ENCODE peak calls at places on chromosomes 12 and 14, in nine cellular contexts. B is PC-9, M is stomach, H is cardiac muscle cell, K is tibial artery, Z is OCI-LY7, V is heart left ventricle, X is body of pancreas, W is psoas muscle. S is an unnamed sample. For H3K4me1, the result is how much of the 10 kb centered on the place peaks cover.

GRCh38 chr12:2074792-2075191 is 22.0 kb downstream of the CACNA1C start:
- DNase-seq in X (no peak), H (peak), W (no peak), B (no peak), M (no peak), V (no peak), Z (no peak), K (no peak), S (no peak)

GRCh38 chr14:35390577-35391387 is 13.8 kb downstream of the NFKBIA start:
- DNase-seq in K (no peak), X (no peak), V (no peak), W (no peak), H (peak), Z (no peak), B (peak), M (no peak), S (no peak)

GRCh38 chr12:32139064-32139421 is 32.4 kb downstream of the BICD1 start:
- DNase-seq in H (peak), X (no peak), M (no peak), Z (peak), B (no peak), W (no peak), V (no peak), K (no peak), S (no peak)

GRCh38 chr14:77256694-77257093 is 14.3 kb downstream of the NGB start:
- DNase-seq in Z (no peak), B (no peak), M (no peak), X (no peak), W (no peak), H (no peak), V (no peak), K (no peak), S (no peak)

GRCh38 chr14:85156319-85156718 is 373.6 kb upstream of the FLRT2 start:
- DNase-seq in M (no peak), W (no peak), H (no peak), X (no peak), K (no peak), V (no peak), Z (no peak), B (no peak), S (no peak)

GRCh38 chr12:14313379-14313778 is 52.1 kb upstream of the ATF7IP start:
- DNase-seq in K (no peak), B (no peak), W (no peak), Z (no peak), M (no peak), V (no peak), H (no peak), X (no peak), S (no peak)

GRCh38 chr12:93879476-93880376 is 202.6 kb downstream of the CRADD start:
- DNase-seq in B (no peak), X (no peak), V (no peak), Z (no peak), W (no peak), H (no peak), M (no peak), K (no peak), S (no peak)

GRCh38 chr12:19761465-19761864 is 322.2 kb downstream of the AEBP2 start:
- DNase-seq in Z (no peak), X (no peak), H (no peak), K (no peak), W (no peak), M (no peak), V (no peak), B (no peak), S (no peak)

GRCh38 chr14:76346391-76347160 is 29.4 kb upstream of the ESRRB start:
- DNase-seq in B (no peak), K (no peak), X (no peak), H (no peak), Z (no peak), M (no peak), W (no peak), V (no peak), S (no peak)

GRCh38 chr12:115096673-115097349 is 412.8 kb upstream of the TBX3 start:
- DNase-seq in H (no peak), Z (no peak), W (no peak), B (no peak), K (no peak), M (no peak), X (no peak), V (peak), S (no peak)

GRCh38 chr12:52005218-52005902 is 1.4 kb upstream of the TAMALIN start:
- DNase-seq in W (peak), K (no peak), B (no peak), H (no peak), V (no peak), Z (no peak), M (no peak), X (no peak), S (no peak)
- H3K4me1 ChIP-seq in W (under half), K (under half), B (under half), H (under half), V (under half), Z (under half), M (under half), X (under half), S (under half)

DNA sequence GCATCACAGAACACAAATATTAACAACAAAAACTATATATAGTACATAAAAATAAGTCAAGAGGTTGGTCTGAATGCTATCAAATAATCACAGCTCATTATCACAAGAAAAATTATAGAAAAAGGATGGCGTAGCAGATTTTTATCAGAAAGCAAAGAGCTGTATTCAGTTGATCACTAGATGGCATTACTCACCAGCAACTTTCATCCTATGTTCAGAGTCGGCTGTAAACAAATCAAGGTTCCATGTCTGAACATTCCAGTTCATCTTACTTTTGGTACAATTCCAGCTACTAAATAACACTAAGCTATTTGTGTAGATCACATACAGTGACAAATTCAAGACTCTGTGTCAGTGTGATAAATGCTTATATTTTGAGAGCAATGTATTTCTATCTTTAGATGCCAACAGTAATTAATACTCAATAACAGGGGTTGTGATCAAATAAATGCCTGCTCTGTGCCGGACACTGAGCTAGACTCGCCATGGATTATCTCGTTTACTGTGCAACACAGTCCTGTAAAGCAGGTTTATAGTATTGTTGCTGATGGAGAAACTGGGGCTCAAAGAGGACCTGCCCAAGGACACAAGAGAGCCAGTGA is 30.1 kb downstream of the NRDE2 start:
- DNase-seq in H (peak), K (no peak), W (no peak), V (no peak), X (no peak), B (peak), M (no peak), Z (peak), S (peak)
- TF ChIP-seq CTCF in H (peak), K (peak), W (peak), V (peak), X (peak), B (peak), M (peak), Z (peak), S (peak)

GRCh38 chr12:124560519-124560918 is 6.9 kb downstream of the NCOR2 start:
- DNase-seq in H (no peak), B (no peak), M (no peak), W (no peak), X (no peak), V (no peak), K (no peak), Z (no peak), S (no peak)
- H3K4me1 ChIP-seq in H (under half), B (under half), M (half or more), W (half or more), X (under half), V (under half), K (under half), Z (under half), S (under half)

GRCh38 chr14:90455100-90455571 is 58.3 kb downstream of the CALM1 start:
- DNase-seq in M (no peak), V (no peak), K (no peak), B (no peak), X (no peak), W (no peak), H (peak), Z (no peak), S (no peak)

GRCh38 chr14:90453401-90453951 is 56.6 kb downstream of the CALM1 start:
- DNase-seq in W (no peak), X (peak), H (peak), B (no peak), V (peak), M (peak), K (no peak), Z (no peak), S (no peak)

GRCh38 chr14:90456551-90456950 is 59.7 kb downstream of the CALM1 start:
- DNase-seq in W (no peak), K (no peak), H (no peak), V (no peak), M (no peak), B (no peak), X (no peak), Z (no peak), S (no peak)

GRCh38 chr14:90452366-90452765 is 55.5 kb downstream of the CALM1 start:
- DNase-seq in W (no peak), X (no peak), K (no peak), Z (no peak), H (no peak), B (no peak), V (no peak), M (no peak), S (no peak)

GRCh38 chr14:90454041-90455000 is 57.5 kb downstream of the CALM1 start:
- DNase-seq in M (peak), K (peak), B (peak), W (peak), X (peak), Z (peak), H (peak), V (peak), S (peak)
- TF ChIP-seq CTCF in M (no peak), K (no peak), B (no peak), W (no peak), X (no peak), Z (no peak), H (no peak), V (peak), S (no peak)

GRCh38 chr12:46770501-46771183 is 55.2 kb downstream of the SLC38A4 start:
- DNase-seq in H (peak), K (no peak), M (no peak), W (peak), V (no peak), Z (no peak), B (no peak), X (peak), S (peak)
- H3K4me1 ChIP-seq in H (under half), K (under half), M (under half), W (half or more), V (under half), Z (under half), B (under half), X (under half), S (under half)

S was measured in Caco-2.